ENCODE peak calls at places on chromosome 18, in four cellular contexts. Q is left ventricle myocardium inferior, Y is IMR-90, G is uterus. H is an unnamed sample.

GRCh38 chr18:42264467-42264866 is 309.4 kb downstream of the PIK3C3 start:
- DNase-seq in Y (no peak), Q (no peak), G (no peak), H (no peak)

GRCh38 chr18:48770243-48770642 is 180.5 kb downstream of the SMAD7 start:
- DNase-seq in G (no peak), Q (no peak), Y (no peak), H (no peak)

GRCh38 chr18:69948919-69949537 is 1.4 kb upstream of the CD226 start:
- DNase-seq in G (no peak), Q (peak; percentile 24), Y (peak; percentile 57), H (peak; percentile 69)

GRCh38 chr18:24763765-24764548 is 303.5 kb downstream of the HRH4 start:
- DNase-seq in G (peak; percentile 37), Q (peak; percentile 45), Y (peak; percentile 96), H (no peak)

GRCh38 chr18:7618821-7619410 is 51.8 kb downstream of the PTPRM start:
- DNase-seq in Y (no peak), G (no peak), Q (no peak), H (no peak)

GRCh38 chr18:77218642-77219041 is 31.0 kb upstream of the GALR1 start:
- DNase-seq in G (no peak), Y (no peak), Q (no peak), H (no peak)

GRCh38 chr18:44579028-44579692 is 101.5 kb upstream of the SETBP1 start:
- DNase-seq in G (no peak), Y (peak; percentile 63), Q (no peak), H (no peak)

GRCh38 chr18:59704146-59704545 is 6.9 kb upstream of the CCBE1 start:
- DNase-seq in Q (no peak), G (no peak), Y (no peak), H (no peak)

GRCh38 chr18:55387139-55387984 is 200.6 kb downstream of the TCF4 start:
- DNase-seq in Y (no peak), G (no peak), Q (no peak), H (no peak)

GRCh38 chr18:45667056-45667455 is 51.8 kb downstream of the SLC14A2 start:
- DNase-seq in Q (no peak), Y (no peak), G (no peak), H (no peak)

GRCh38 chr18:59141294-59142068 is 1.8 kb downstream of the SEC11C start:
- DNase-seq in Q (no peak), G (no peak), Y (no peak), H (no peak)

GRCh38 chr18:63363951-63364350 is 3.1 kb downstream of the KDSR start:
- DNase-seq in Y (no peak), Q (no peak), G (no peak), H (no peak)

DNA sequence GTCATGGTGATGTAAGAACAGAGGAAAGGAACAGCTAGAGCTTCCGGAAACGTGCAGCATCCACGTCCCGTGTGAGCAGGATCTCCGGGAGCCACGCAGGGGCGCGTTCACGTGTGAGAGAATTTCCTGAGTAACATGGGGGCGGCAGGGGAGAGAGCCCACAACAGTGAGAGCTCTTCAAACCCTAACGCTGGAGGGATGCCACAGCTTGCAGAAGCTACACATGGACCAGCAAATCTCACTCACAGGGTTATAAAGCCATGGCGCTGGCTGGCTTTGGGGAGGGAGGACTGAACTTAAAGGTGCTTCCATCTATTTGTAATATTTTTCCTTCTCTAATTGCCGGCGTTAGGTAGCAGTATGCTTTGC is 250.5 kb upstream of the SALL3 start:
- DNase-seq in Q (no peak), Y (no peak), G (no peak), H (no peak)
- H3K9me3 ChIP-seq in Q (no peaks in the 10 kb centered on the region), Y (peaks cover 63% of the 10 kb centered on the region), G (no peaks in the 10 kb centered on the region), H (no peaks in the 10 kb centered on the region)

GRCh38 chr18:14945984-14946383 is 198.0 kb downstream of the ANKRD30B start:
- DNase-seq in Y (no peak), Q (no peak), G (no peak), H (no peak)
- H3K9me3 ChIP-seq in Y (peaks cover 32% of the 10 kb centered on the region), Q (no peaks in the 10 kb centered on the region), G (no peaks in the 10 kb centered on the region), H (no peaks in the 10 kb centered on the region)

GRCh38 chr18:57705011-57705410 is 83.4 kb upstream of the NARS1 start:
- DNase-seq in G (no peak), Y (no peak), Q (no peak), H (no peak)

GRCh38 chr18:57708288-57708687 is 86.7 kb upstream of the NARS1 start:
- DNase-seq in Y (no peak), Q (no peak), G (no peak), H (no peak)

GRCh38 chr18:57710226-57710625 is 88.6 kb upstream of the NARS1 start:
- DNase-seq in Q (no peak), Y (no peak), G (no peak), H (no peak)

GRCh38 chr18:57705861-57706590 is 84.4 kb upstream of the NARS1 start:
- DNase-seq in G (no peak), Q (no peak), Y (no peak), H (no peak)

GRCh38 chr18:57709335-57709734 is 87.7 kb upstream of the NARS1 start:
- DNase-seq in Y (no peak), G (no peak), Q (no peak), H (no peak)
- H3K9me3 ChIP-seq in Y (no peaks in the 10 kb centered on the region), G (no peaks in the 10 kb centered on the region), Q (no peaks in the 10 kb centered on the region), H (no peaks in the 10 kb centered on the region)

GRCh38 chr18:65567372-65567771 is 183.4 kb upstream of the CDH7 start:
- DNase-seq in Y (no peak), G (no peak), Q (no peak), H (no peak)

GRCh38 chr18:65568866-65569265 is 181.9 kb upstream of the CDH7 start:
- DNase-seq in G (no peak), Y (no peak), Q (no peak), H (no peak)
- H3K9me3 ChIP-seq in G (no peaks in the 10 kb centered on the region), Y (peaks cover 5% of the 10 kb centered on the region), Q (peaks cover 10% of the 10 kb centered on the region), H (no peaks in the 10 kb centered on the region)

GRCh38 chr18:13681701-13682100 is 44.7 kb downstream of the FAM210A start:
- DNase-seq in Q (no peak), G (no peak), Y (no peak), H (no peak)

GRCh38 chr18:13680612-13681011 is 45.7 kb downstream of the FAM210A start:
- DNase-seq in G (peak; percentile 31), Q (peak; percentile 27), Y (no peak), H (no peak)

GRCh38 chr18:13688191-13689136 is 37.9 kb downstream of the FAM210A start:
- DNase-seq in G (no peak), Y (no peak), Q (peak; percentile 60), H (peak; percentile 49)

GRCh38 chr18:13684546-13684945 is 41.8 kb downstream of the FAM210A start:
- DNase-seq in G (no peak), Y (no peak), Q (no peak), H (no peak)
- H3K9me3 ChIP-seq in G (no peaks in the 10 kb centered on the region), Y (no peaks in the 10 kb centered on the region), Q (no peaks in the 10 kb centered on the region), H (no peaks in the 10 kb centered on the region)

DNA sequence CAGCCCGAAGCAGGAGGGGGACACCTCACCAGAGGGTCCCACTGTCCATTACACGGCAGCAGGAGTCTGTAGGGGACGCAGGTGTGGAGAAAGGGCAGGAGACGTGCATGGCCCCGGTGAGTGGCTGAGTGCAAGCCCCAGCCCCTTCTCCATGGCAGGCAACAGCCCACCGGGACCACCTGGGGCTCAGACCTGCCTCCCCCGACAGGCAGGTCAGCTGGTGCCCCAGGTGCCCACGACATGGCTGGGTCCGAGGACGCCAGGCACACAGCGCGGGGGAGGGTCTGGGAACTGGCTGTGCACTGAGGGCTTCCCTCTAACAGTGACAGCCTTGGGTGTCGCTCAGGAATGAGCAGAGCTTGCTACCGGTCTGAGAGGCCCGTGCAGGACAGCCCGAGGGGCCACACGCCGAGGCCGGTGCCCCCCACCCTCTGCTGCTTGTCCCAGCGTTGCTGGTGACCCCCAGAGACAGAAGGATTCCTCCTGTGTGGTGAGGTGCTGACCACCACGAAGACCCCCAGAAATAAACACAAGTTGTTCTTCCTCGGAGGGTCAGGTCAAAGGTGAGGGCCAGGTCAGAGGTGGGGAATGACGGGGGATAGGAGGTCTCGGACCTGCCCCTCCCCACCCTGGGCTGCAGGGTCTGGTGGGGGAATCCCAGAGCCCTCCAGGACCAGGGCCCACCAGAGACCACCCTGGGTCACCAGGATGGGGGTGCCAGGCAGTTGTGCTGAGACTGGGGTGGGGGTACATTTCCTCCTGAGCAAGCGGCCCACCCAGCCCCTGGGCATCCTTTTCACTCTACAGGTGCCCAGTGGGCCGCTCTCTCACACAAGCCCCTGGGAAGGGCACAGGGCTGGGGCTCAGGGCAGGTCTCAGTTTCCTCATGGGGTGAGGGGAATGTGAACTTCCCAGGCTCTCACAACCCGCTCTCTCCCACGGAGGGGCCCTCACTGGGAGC is 50.6 kb downstream of the SLC66A2 start:
- DNase-seq in Q (no peak), Y (no peak), G (no peak), H (no peak)
- H3K9me3 ChIP-seq in Q (peaks cover 38% of the 10 kb centered on the region), Y (peaks cover 41% of the 10 kb centered on the region), G (no peaks in the 10 kb centered on the region), H (peaks cover 3% of the 10 kb centered on the region)

DNA sequence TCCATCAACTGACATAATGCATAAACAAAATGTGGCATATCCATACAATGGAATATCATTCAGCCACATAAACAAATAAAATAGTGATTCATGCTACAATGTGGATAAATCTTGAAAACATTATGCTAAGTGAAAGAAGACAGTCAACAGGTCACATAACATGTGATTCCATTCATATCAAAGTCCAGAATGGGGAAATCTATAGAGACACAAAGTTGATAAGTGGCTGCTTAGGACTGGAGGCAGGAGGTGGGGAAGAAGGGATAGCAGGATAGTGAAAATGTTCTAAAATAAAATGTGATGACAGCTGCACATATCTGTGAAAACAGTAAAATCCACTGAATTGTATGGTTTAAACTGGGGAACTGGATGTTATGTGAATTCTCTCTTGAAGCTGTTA is 18.7 kb downstream of the CFAP53 start:
- DNase-seq in Q (no peak), G (no peak), Y (no peak), H (no peak)
- H3K9me3 ChIP-seq in Q (no peaks in the 10 kb centered on the region), G (no peaks in the 10 kb centered on the region), Y (no peaks in the 10 kb centered on the region), H (no peaks in the 10 kb centered on the region)

GRCh38 chr18:46886893-46887292 is 30.4 kb downstream of the PIAS2 start:
- DNase-seq in G (no peak), Q (no peak), Y (no peak), H (no peak)

GRCh38 chr18:46877329-46877987 is 39.8 kb downstream of the PIAS2 start:
- DNase-seq in G (no peak), Y (no peak), Q (no peak), H (no peak)

GRCh38 chr18:46888965-46889364 is 28.3 kb downstream of the PIAS2 start:
- DNase-seq in G (no peak), Y (no peak), Q (no peak), H (no peak)

DNA sequence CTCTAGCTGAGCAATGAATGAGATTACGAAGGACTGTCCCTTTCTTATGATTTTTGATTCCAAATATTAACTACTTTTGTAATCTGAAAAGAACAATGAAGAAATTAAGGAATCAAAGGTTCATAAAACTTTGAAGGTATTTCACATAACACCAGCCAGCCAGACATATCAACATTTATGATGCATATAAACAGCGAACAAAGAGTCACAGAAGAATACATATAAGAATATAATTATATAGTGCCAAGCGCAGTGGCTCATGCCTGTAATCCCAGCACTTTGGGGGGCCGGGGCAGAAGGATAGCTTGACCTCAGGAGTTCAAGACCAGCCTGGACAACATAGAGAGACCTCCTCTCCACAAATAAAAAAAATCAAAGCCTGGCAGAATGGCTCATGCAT is 34.1 kb downstream of the PIAS2 start:
- DNase-seq in Y (no peak), G (no peak), Q (no peak), H (no peak)
- H3K9me3 ChIP-seq in Y (no peaks in the 10 kb centered on the region), G (no peaks in the 10 kb centered on the region), Q (peaks cover 13% of the 10 kb centered on the region), H (no peaks in the 10 kb centered on the region)

GRCh38 chr18:35242426-35242825 is 1.6 kb downstream of the ZNF397 start:
- DNase-seq in G (no peak), Q (no peak), Y (no peak), H (no peak)
- H3K9me3 ChIP-seq in G (no peaks in the 10 kb centered on the region), Q (no peaks in the 10 kb centered on the region), Y (peaks cover 27% of the 10 kb centered on the region), H (no peaks in the 10 kb centered on the region)